ENCODE peak calls at places on chromosomes 2 and 18, in four cellular contexts. Q, M, J and A are unnamed samples.

GRCh38 chr2:30920511-30920910 is 113.3 kb upstream of the CAPN13 start:
- DNase-seq in Q (no peak), M (no peak), J (no peak), A (no peak)

GRCh38 chr18:13392029-13392750 is 173.6 kb downstream of the LDLRAD4 start:
- DNase-seq in Q (no peak), M (no peak), J (no peak), A (no peak)

GRCh38 chr2:42706836-42707235 is 57.1 kb downstream of the OXER1 start:
- DNase-seq in Q (no peak), M (peak), J (no peak), A (peak)

GRCh38 chr2:234458466-234458865 is 38.4 kb downstream of the ARL4C start:
- DNase-seq in Q (no peak), M (no peak), J (no peak), A (no peak)

GRCh38 chr2:22683911-22684310 is 701.1 kb upstream of the KLHL29 start:
- DNase-seq in Q (no peak), M (no peak), J (peak), A (no peak)

GRCh38 chr2:232528746-232529445 is 2.9 kb downstream of the CHRND start:
- DNase-seq in Q (no peak), M (no peak), J (no peak), A (no peak)

GRCh38 chr2:222033541-222033940 is 265.3 kb downstream of the PAX3 start:
- DNase-seq in Q (no peak), M (no peak), J (no peak), A (no peak)

GRCh38 chr2:31371691-31372090 is 42.9 kb downstream of the XDH start:
- DNase-seq in Q (no peak), M (peak), J (no peak), A (no peak)

GRCh38 chr2:37323176-37323575 is 1.5 kb downstream of the PRKD3 start:
- DNase-seq in Q (no peak), M (no peak), J (no peak), A (no peak)

GRCh38 chr2:216215991-216216390 is 106.8 kb downstream of the XRCC5 start:
- DNase-seq in Q (peak), M (no peak), J (no peak), A (no peak)

GRCh38 chr2:157363612-157364101 is 38.0 kb upstream of the ERMN start:
- DNase-seq in Q (no peak), M (no peak), J (no peak), A (no peak)

GRCh38 chr2:54879598-54880355 is 156.3 kb downstream of the EML6 start:
- DNase-seq in Q (peak), M (no peak), J (no peak), A (peak)

GRCh38 chr2:39913648-39914456 is 134.8 kb upstream of the THUMPD2 start:
- DNase-seq in Q (peak), M (peak), J (peak), A (peak)

GRCh38 chr18:12659904-12660605 is 2.1 kb upstream of the SPIRE1 start:
- DNase-seq in Q (peak), M (peak), J (peak), A (peak)

GRCh38 chr2:156175946-156176345 is 156.6 kb downstream of the NR4A2 start:
- DNase-seq in Q (no peak), M (no peak), J (no peak), A (no peak)

GRCh38 chr2:31979966-31980365 is 30.8 kb downstream of the MEMO1 start:
- DNase-seq in Q (no peak), M (no peak), J (no peak), A (no peak)

GRCh38 chr2:42917374-42918017 is 125.1 kb upstream of the HAAO start:
- DNase-seq in Q (no peak), M (no peak), J (no peak), A (no peak)

GRCh38 chr2:190682168-190682567 is 33.3 kb downstream of the NAB1 start:
- DNase-seq in Q (no peak), M (no peak), J (no peak), A (no peak)

GRCh38 chr18:30971338-30971956 is 71.1 kb downstream of the DSC3 start:
- DNase-seq in Q (peak), M (no peak), J (peak), A (no peak)

GRCh38 chr18:67893896-67894295 is 377.4 kb upstream of the DSEL start:
- DNase-seq in Q (no peak), M (no peak), J (no peak), A (no peak)

GRCh38 chr2:8839189-8839965 is 2.0 kb upstream of the KIDINS220 start:
- DNase-seq in Q (no peak), M (no peak), J (no peak), A (no peak)

GRCh38 chr18:21955757-21956652 is 213.4 kb upstream of the GATA6 start:
- DNase-seq in Q (peak), M (peak), J (peak), A (peak)

GRCh38 chr2:24456610-24457556 is 34.2 kb upstream of the NCOA1 start:
- DNase-seq in Q (peak), M (peak), J (no peak), A (no peak)

GRCh38 chr18:69784840-69785239 is 162.8 kb downstream of the CD226 start:
- DNase-seq in Q (no peak), M (no peak), J (no peak), A (no peak)

GRCh38 chr2:171858397-171858958 is 35.6 kb downstream of the SLC25A12 start:
- DNase-seq in Q (no peak), M (no peak), J (no peak), A (no peak)

GRCh38 chr18:11994708-11995444 is 13.6 kb downstream of the IMPA2 start:
- DNase-seq in Q (peak), M (peak), J (no peak), A (peak)

GRCh38 chr18:9475643-9476580 is 599 bp downstream of the RALBP1 start:
- DNase-seq in Q (peak), M (no peak), J (peak), A (no peak)

GRCh38 chr18:13500227-13500865 is 226.0 kb downstream of the FAM210A start:
- DNase-seq in Q (no peak), M (peak), J (no peak), A (peak)

GRCh38 chr18:50428531-50429206 is 53.8 kb downstream of the SKA1 start:
- DNase-seq in Q (peak), M (no peak), J (no peak), A (peak)

GRCh38 chr2:201419057-201419635 is 32.1 kb downstream of the TRAK2 start:
- DNase-seq in Q (no peak), M (no peak), J (peak), A (no peak)